ENCODE peak calls at places on chromosome 13, in eight cellular contexts. K is choroid plexus epithelial cell, T is lower leg skin, S is heart left ventricle, J is psoas muscle, N is Caco-2, W is Peyer's patch, P is neural progenitor cell. R is an unnamed sample.

GRCh38 chr13:73216381-73216831 is 157.6 kb downstream of the KLF5 start:
- DNase-seq in J (no peak), S (no peak), K (no peak), T (no peak), W (no peak), P (no peak), N (no peak), R (no peak)

GRCh38 chr13:98262307-98262706 is 85.2 kb upstream of the RNF113B start:
- DNase-seq in T (no peak), J (no peak), K (no peak), S (no peak), W (no peak), P (no peak), N (no peak), R (no peak)

GRCh38 chr13:44989071-44989889 is at the start of the genes GPALPP1 and NUFIP1:
- DNase-seq in J (peak; percentile 94), S (peak; percentile 93), W (peak; percentile 93), T (peak; percentile 98), P (peak; percentile 94), N (peak; percentile 96), K (peak; percentile 94), R (peak; percentile 93)

GRCh38 chr13:26721251-26721939 is 39.2 kb downstream of the GPR12 start:
- DNase-seq in S (no peak), W (peak; percentile 35), N (no peak), K (peak; percentile 25), T (peak; percentile 89), J (peak; percentile 23), P (no peak), R (peak; percentile 10)

GRCh38 chr13:110509478-110509926 is 52.0 kb downstream of the RAB20 start:
- DNase-seq in J (no peak), P (no peak), T (no peak), S (no peak), W (no peak), K (no peak), N (no peak), R (no peak)

GRCh38 chr13:32883501-32883900 is 132.7 kb upstream of the KL start:
- DNase-seq in K (peak; percentile 75), J (no peak), W (no peak), P (no peak), N (no peak), S (no peak), T (no peak), R (peak; percentile 56)

GRCh38 chr13:48078251-48078656 is 16.6 kb downstream of the MED4 start:
- DNase-seq in P (no peak), T (no peak), N (no peak), W (peak; percentile 33), J (no peak), K (peak; percentile 37), S (no peak), R (no peak)

GRCh38 chr13:32951580-32951979 is 64.6 kb upstream of the KL start:
- DNase-seq in S (no peak), T (no peak), K (no peak), P (no peak), N (no peak), W (no peak), J (no peak), R (no peak)

GRCh38 chr13:40789275-40790231 is at the start of gene SLC25A15:
- DNase-seq in P (peak; percentile 90), N (peak; percentile 90), T (peak; percentile 92), J (peak; percentile 85), S (peak; percentile 86), K (peak; percentile 68), W (peak; percentile 75), R (peak; percentile 71)

DNA sequence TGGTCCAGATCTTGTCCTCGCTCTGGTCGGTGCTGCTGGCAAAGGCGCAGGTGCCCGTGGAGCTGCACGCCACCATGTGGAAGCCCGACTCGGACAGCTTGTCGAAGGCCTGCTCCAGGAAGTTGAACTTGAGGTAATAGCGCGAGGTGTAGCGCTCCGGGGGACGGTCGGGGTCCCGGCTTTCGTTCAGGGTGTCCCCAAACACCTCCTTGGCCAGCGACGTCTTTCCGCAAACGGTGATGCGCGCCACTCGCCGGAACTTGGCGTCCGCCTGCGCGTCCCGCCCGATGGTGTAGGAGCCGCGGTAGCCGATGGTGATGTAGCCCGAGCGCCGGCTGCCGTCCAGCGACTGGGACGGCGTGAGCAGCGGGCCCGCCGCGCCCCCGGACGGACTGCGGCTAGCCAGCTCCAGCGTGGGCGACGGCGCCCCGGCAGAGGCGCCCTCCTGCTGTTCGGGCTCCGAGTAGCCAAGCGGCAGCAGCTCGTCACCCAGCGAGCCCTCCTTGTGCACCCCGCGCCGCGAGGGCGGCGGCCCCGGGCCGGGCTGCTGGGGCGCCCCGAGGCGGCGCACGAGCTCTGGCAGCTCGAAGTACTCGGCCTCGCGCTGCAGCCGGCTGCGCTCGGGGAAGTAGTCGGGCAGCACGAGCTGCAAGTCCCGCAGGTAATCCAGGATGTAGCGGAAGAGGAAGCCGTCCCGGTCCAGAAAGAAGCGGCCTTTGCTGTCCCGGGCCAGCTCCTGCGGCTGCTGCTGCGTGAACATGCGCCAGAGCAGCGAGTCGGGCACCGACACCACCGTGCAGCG is 801 bp downstream of the KCTD12 start:
- DNase-seq in J (peak; percentile 70), T (peak; percentile 95), S (peak; percentile 78), K (peak; percentile 86), N (peak; percentile 59), W (peak; percentile 66), P (peak; percentile 79), R (peak; percentile 81)
- TF ChIP-seq CTCF in J (peak; percentile 25), T (no peak), S (peak; percentile 30), K (peak; percentile 62), N (peak; percentile 40), W (no peak), P (peak; percentile 18), R (peak; percentile 46)

GRCh38 chr13:30645629-30646028 is 27.9 kb downstream of the USPL1 start:
- DNase-seq in N (no peak), J (no peak), W (no peak), K (no peak), S (no peak), P (no peak), T (no peak), R (no peak)

GRCh38 chr13:30647420-30647819 is 29.7 kb downstream of the USPL1 start:
- DNase-seq in P (no peak), W (no peak), S (no peak), T (no peak), N (no peak), K (no peak), J (no peak), R (no peak)

GRCh38 chr13:30647824-30648521 is 30.3 kb downstream of the USPL1 start:
- DNase-seq in J (no peak), P (no peak), T (no peak), K (no peak), S (no peak), N (no peak), W (no peak), R (no peak)

GRCh38 chr13:30652746-30653145 is 35.0 kb downstream of the USPL1 start:
- DNase-seq in N (no peak), W (no peak), S (no peak), T (no peak), J (no peak), P (no peak), K (no peak), R (no peak)

GRCh38 chr13:30648522-30649012 is 30.8 kb downstream of the USPL1 start:
- DNase-seq in N (no peak), T (no peak), S (no peak), P (no peak), J (no peak), K (no peak), W (no peak), R (no peak)
- H3K4me3 ChIP-seq in N (no peak overlapping the region), T (no peak overlapping the region), S (no peak overlapping the region), P (no peak overlapping the region), J (no peak overlapping the region), K (no peak overlapping the region), W (no peak overlapping the region), R (no peak overlapping the region)

DNA sequence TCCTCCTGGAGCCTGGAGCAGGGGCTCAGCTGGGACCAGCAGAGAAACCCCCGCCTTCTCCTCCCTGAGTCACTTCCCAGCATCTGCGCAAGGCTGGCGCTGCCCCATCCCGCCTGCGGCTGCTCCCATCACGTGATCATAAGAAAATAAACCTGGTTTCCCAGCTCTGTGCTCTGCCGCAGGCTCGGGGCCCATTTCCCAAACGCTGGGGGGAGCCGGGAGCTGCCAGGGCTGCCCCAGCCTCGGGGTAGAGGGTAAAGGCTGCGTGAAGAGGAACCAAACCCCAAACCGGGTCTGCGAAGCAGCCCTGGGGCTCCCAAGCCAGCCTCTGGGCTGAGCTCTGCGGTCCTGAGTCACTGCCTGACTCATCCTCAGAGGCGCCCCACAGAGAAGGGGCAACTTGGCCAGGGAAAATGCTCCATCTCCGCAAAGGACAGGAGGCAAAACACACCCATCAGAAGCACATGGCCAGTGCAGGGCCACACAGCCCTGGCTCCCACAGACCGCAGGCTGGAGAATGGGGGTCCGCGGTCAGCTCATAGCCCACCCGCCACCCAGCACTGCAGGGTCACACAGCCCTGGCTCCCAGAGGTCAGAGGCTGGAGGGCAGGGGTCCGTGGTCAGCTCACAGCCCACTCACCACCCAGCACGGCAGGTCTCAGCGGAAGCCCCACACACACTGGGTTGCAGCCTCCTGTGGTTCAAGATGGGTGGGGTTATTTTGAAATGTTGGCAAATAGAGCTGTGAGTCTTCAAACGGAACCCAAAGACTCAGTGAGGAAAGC is 67.1 kb downstream of the RASA3 start:
- DNase-seq in T (peak; percentile 96), J (peak; percentile 89), S (peak; percentile 83), N (peak; percentile 77), W (peak; percentile 49), P (peak; percentile 63), K (peak; percentile 99), R (peak; percentile 99)
- TF ChIP-seq CTCF in T (no peak), J (no peak), S (no peak), N (no peak), W (no peak), P (no peak), K (no peak), R (no peak)

GRCh38 chr13:112071902-112072530 is 5.1 kb downstream of the SOX1 start:
- DNase-seq in T (no peak), P (peak; percentile 59), W (no peak), K (no peak), J (no peak), S (no peak), N (no peak), R (no peak)

GRCh38 chr13:112073245-112074138 is 6.5 kb downstream of the SOX1 start:
- DNase-seq in K (no peak), J (no peak), S (no peak), N (no peak), T (no peak), W (no peak), P (peak; percentile 95), R (no peak)

GRCh38 chr13:112074139-112074710 is 7.3 kb downstream of the SOX1 start:
- DNase-seq in P (peak; percentile 34), W (no peak), T (peak; percentile 81), S (no peak), J (no peak), N (no peak), K (no peak), R (no peak)

GRCh38 chr13:112071011-112071901 is 4.3 kb downstream of the SOX1 start:
- DNase-seq in S (no peak), K (no peak), N (no peak), W (no peak), P (peak; percentile 37), J (no peak), T (no peak), R (no peak)

DNA sequence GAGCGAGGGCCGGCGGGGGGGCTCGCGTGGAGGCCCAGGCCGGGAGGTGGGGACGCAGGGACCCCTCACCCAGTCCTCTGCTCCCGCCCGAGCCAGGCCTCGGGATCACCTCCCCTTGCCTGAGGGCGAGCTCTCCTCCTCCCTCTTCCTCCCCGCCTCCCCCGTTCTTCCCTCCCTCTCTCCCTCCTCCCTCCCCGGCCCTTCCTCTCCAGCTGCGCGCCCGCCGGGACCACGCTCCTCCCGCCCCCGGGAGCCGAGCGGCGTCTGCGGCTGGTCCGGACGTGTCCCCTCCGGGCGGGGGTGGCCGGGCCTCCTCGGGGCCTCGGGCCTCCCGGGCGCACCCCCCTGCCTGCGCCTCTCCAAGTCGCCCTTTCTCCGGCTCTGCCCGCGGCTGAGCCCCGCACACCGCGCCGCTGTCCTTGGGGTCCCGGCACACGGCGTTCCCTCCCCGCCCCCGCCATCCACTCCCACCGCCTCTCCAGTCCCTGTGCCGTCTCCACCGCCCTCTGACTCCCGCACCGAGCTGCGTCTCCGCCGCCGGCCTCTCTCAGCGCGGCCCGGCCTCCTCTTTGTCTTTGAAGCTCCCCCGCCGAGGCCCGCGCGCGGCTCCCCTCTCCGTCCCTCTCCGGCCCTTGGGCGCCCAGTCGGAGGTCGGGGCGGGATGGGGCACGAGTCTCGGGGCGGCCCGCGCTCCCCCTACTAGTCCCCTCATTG is 5.7 kb downstream of the SOX1 start:
- DNase-seq in T (peak; percentile 64), S (no peak), J (no peak), P (peak; percentile 88), N (no peak), W (no peak), K (no peak), R (no peak)
- H3K4me3 ChIP-seq in T (no peak overlapping the region), S (no peak overlapping the region), J (peak overlapping the region; percentile 41), P (peak overlapping the region; percentile 61), N (peak overlapping the region; percentile 46), W (no peak overlapping the region), K (no peak overlapping the region), R (no peak overlapping the region)